ENCODE peak calls at places on chromosomes 16 and 17, in ten cellular contexts. E, X, N, D, M, W, B, V, H and A are unnamed samples.

GRCh38 chr17:36534117-36534880 is at the start of gene MYO19:
- DNase-seq in E (peak), X (peak), N (no peak), D (peak), M (peak), W (peak), B (peak), V (peak), H (peak), A (no peak)

GRCh38 chr17:48153711-48154642 is 46.4 kb downstream of the SNX11 start:
- DNase-seq in E (peak), X (peak), N (no peak), D (no peak), M (no peak), W (peak), B (peak), V (peak), H (peak), A (no peak)

GRCh38 chr17:81609541-81610353 is 27.2 kb downstream of the NPLOC4 start:
- DNase-seq in E (no peak), X (no peak), N (no peak), D (no peak), M (no peak), W (no peak), B (no peak), V (no peak), H (no peak), A (no peak)

GRCh38 chr17:19508327-19508867 is 25.3 kb upstream of the SLC47A1 start:
- DNase-seq in E (peak), X (no peak), N (no peak), D (no peak), M (no peak), W (peak), B (no peak), V (peak), H (no peak), A (peak)

GRCh38 chr17:1769826-1770477 is 8.1 kb downstream of the SERPINF1 start:
- DNase-seq in E (peak), X (peak), N (no peak), D (no peak), M (no peak), W (no peak), B (no peak), V (peak), H (no peak), A (no peak)

GRCh38 chr17:16584273-16584995 is 15.4 kb upstream of the ZNF287 start:
- DNase-seq in E (peak), X (peak), N (peak), D (peak), M (peak), W (peak), B (peak), V (peak), H (peak), A (peak)

GRCh38 chr16:66991545-66992077 is 3.2 kb downstream of the CES4A start:
- DNase-seq in E (no peak), X (no peak), N (no peak), D (no peak), M (no peak), W (no peak), B (no peak), V (no peak), H (no peak), A (no peak)

GRCh38 chr16:28491080-28491969 is 549 bp downstream of the CLN3 start:
- DNase-seq in E (peak), X (peak), N (no peak), D (no peak), M (peak), W (peak), B (peak), V (peak), H (peak), A (no peak)

GRCh38 chr17:36742267-36743000 is 141.1 kb downstream of the MRM1 start:
- DNase-seq in E (no peak), X (no peak), N (no peak), D (no peak), M (no peak), W (no peak), B (no peak), V (no peak), H (no peak), A (no peak)

GRCh38 chr17:21177401-21177800 is 36.6 kb downstream of the TMEM11 start:
- DNase-seq in E (no peak), X (no peak), N (no peak), D (no peak), M (no peak), W (no peak), B (no peak), V (no peak), H (no peak), A (no peak)

GRCh38 chr17:37743612-37743874 is 1.3 kb downstream of the HNF1B start:
- DNase-seq in E (no peak), X (no peak), N (no peak), D (no peak), M (no peak), W (peak), B (no peak), V (peak), H (no peak), A (no peak)

GRCh38 chr16:27040671-27041070 is 26.1 kb upstream of the C16orf82 start:
- DNase-seq in E (no peak), X (no peak), N (no peak), D (no peak), M (no peak), W (no peak), B (no peak), V (no peak), H (no peak), A (no peak)

GRCh38 chr16:56311208-56312027 is 113.9 kb downstream of the AMFR start:
- DNase-seq in E (peak), X (no peak), N (no peak), D (no peak), M (no peak), W (no peak), B (no peak), V (no peak), H (no peak), A (no peak)

GRCh38 chr16:85309656-85310587 is 197.7 kb upstream of the CIBAR2 start:
- DNase-seq in E (peak), X (no peak), N (no peak), D (no peak), M (peak), W (peak), B (no peak), V (no peak), H (no peak), A (peak)

GRCh38 chr17:11598274-11599221 is at the start of gene DNAH9:
- DNase-seq in E (no peak), X (peak), N (no peak), D (peak), M (peak), W (peak), B (peak), V (peak), H (peak), A (no peak)

GRCh38 chr16:65038125-65038524 is 83.7 kb downstream of the CDH11 start:
- DNase-seq in E (no peak), X (peak), N (no peak), D (no peak), M (no peak), W (no peak), B (no peak), V (no peak), H (peak), A (no peak)

GRCh38 chr17:72089453-72089987 is 31.3 kb upstream of the SOX9 start:
- DNase-seq in E (no peak), X (no peak), N (no peak), D (no peak), M (no peak), W (no peak), B (no peak), V (no peak), H (no peak), A (no peak)

GRCh38 chr16:88685156-88686061 is 898 bp downstream of the SNAI3 start:
- DNase-seq in E (peak), X (peak), N (no peak), D (no peak), M (no peak), W (peak), B (peak), V (peak), H (peak), A (peak)

GRCh38 chr16:4454618-4455017 is 19.8 kb downstream of the NMRAL1 start:
- DNase-seq in E (no peak), X (no peak), N (no peak), D (no peak), M (no peak), W (no peak), B (no peak), V (no peak), H (no peak), A (no peak)

GRCh38 chr17:41058741-41059140 is 1.2 kb downstream of the KRTAP2-3 start:
- DNase-seq in E (no peak), X (no peak), N (no peak), D (no peak), M (no peak), W (no peak), B (peak), V (no peak), H (no peak), A (no peak)

GRCh38 chr16:89955001-89955685 is 6.6 kb downstream of the DEF8 start:
- DNase-seq in E (no peak), X (no peak), N (no peak), D (no peak), M (no peak), W (no peak), B (no peak), V (no peak), H (no peak), A (no peak)
- TF ChIP-seq CTCF in E (no peak), X (no peak), N (no peak), D (no peak), M (no peak), W (no peak), B (no peak), V (no peak), H (no peak), A (no peak)

GRCh38 chr17:74963656-74964055 is 8.9 kb downstream of the HID1 start:
- DNase-seq in E (peak), X (no peak), N (no peak), D (no peak), M (no peak), W (no peak), B (no peak), V (no peak), H (no peak), A (no peak)
- TF ChIP-seq CTCF in E (no peak), X (no peak), N (peak), D (peak), M (no peak), W (no peak), B (no peak), V (no peak), H (no peak), A (no peak)

DNA sequence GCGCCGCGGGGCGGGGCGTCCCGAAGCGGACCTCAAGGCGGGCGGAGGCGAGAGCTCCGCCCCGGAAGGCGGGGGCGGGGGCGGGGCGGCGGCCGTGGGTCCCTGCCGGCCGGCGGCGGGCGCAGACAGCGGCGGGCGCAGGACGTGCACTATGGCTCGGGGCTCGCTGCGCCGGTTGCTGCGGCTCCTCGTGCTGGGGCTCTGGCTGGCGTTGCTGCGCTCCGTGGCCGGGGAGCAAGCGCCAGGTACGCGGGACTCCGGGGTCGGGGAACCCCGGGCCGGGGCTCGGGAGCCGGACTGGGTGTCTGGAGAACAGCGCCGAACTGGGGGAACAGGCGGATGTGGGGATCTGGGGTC is at the start of gene TNFRSF12A:
- DNase-seq in E (peak), X (peak), N (no peak), D (no peak), M (peak), W (peak), B (peak), V (peak), H (peak), A (peak)
- TF ChIP-seq CTCF in E (no peak), X (no peak), N (no peak), D (peak), M (no peak), W (no peak), B (no peak), V (no peak), H (no peak), A (no peak)

GRCh38 chr16:11372073-11372923 is 27.0 kb downstream of the RMI2 start:
- DNase-seq in E (no peak), X (no peak), N (no peak), D (no peak), M (peak), W (no peak), B (no peak), V (no peak), H (no peak), A (no peak)
- TF ChIP-seq CTCF in E (no peak), X (no peak), N (no peak), D (peak), M (peak), W (no peak), B (no peak), V (no peak), H (no peak), A (peak)

GRCh38 chr16:70678898-70679652 is 6.8 kb downstream of the MTSS2 start:
- DNase-seq in E (no peak), X (no peak), N (no peak), D (no peak), M (no peak), W (peak), B (no peak), V (no peak), H (no peak), A (no peak)

GRCh38 chr16:70675851-70676513 is 9.9 kb downstream of the MTSS2 start:
- DNase-seq in E (peak), X (no peak), N (no peak), D (no peak), M (no peak), W (no peak), B (no peak), V (no peak), H (no peak), A (no peak)

GRCh38 chr16:70678121-70678897 is 7.5 kb downstream of the MTSS2 start:
- DNase-seq in E (no peak), X (no peak), N (no peak), D (no peak), M (no peak), W (peak), B (no peak), V (no peak), H (no peak), A (no peak)

GRCh38 chr16:70676571-70677498 is 9.0 kb downstream of the MTSS2 start:
- DNase-seq in E (no peak), X (no peak), N (no peak), D (no peak), M (no peak), W (no peak), B (no peak), V (no peak), H (no peak), A (no peak)

DNA sequence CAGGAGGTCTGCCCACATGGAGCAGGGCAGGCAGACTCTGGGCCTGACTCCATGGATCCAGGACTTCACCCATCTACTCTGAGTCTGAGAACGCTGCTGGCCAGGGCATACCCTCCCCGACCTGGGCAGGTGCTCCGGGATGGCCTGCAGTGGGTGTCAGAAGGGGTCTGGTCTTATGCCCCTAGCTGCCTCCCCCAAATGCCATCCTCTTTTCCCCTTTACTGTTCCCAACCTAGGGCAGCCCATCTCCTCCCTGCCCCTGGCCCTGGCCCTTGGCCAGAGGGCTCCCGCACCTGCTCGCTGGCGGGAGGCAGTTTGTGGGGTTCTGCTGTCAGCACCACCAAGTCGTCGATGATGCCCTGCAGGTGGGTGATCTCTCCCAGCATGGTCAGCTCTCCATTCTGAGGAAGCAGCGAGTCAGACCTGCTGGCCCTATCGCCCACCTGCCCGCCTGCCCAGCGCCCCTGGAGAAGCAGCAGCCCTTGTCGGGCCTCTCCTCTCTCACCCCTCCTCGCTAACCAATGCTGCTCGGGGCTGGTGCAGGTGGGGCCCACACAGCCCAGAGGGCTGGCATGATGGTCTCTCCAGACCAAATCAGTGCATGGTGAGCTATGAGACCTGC is 8.2 kb downstream of the MTSS2 start:
- DNase-seq in E (no peak), X (no peak), N (no peak), D (no peak), M (no peak), W (no peak), B (no peak), V (no peak), H (no peak), A (no peak)
- TF ChIP-seq CTCF in E (no peak), X (no peak), N (no peak), D (no peak), M (no peak), W (no peak), B (no peak), V (no peak), H (no peak), A (no peak)